ENCODE peak calls at places on chromosomes 5 and 9, in five cellular contexts. One of them, this sample, is unnamed.

GRCh38 chr9:83537331-83538171 is 650 bp downstream of the FRMD3 start:
- DNase-seq in HFFc6: no peak
- DNase-seq in CD4-positive, alpha-beta T cell: no peak
- DNase-seq in endothelial cell: no peak
- DNase-seq in AG10803: peak
- DNase-seq in this sample: no peak

GRCh38 chr5:95689680-95690079 is 6.9 kb upstream of the SPATA9 start:
- DNase-seq in CD4-positive, alpha-beta T cell: no peak
- DNase-seq in HFFc6: no peak
- DNase-seq in AG10803: no peak
- DNase-seq in endothelial cell: no peak
- DNase-seq in this sample: no peak

GRCh38 chr5:103286622-103287021 is 28.1 kb downstream of the MACIR start:
- DNase-seq in CD4-positive, alpha-beta T cell: no peak
- DNase-seq in AG10803: no peak
- DNase-seq in HFFc6: no peak
- DNase-seq in endothelial cell: no peak
- DNase-seq in this sample: no peak

GRCh38 chr5:91438871-91439270 is 55.8 kb upstream of the ARRDC3 start:
- DNase-seq in AG10803: no peak
- DNase-seq in endothelial cell: no peak
- DNase-seq in HFFc6: no peak
- DNase-seq in CD4-positive, alpha-beta T cell: no peak
- DNase-seq in this sample: no peak

GRCh38 chr5:29811914-29812679 is 1381.4 kb upstream of the CDH6 start:
- DNase-seq in HFFc6: no peak
- DNase-seq in endothelial cell: no peak
- DNase-seq in AG10803: no peak
- DNase-seq in CD4-positive, alpha-beta T cell: no peak
- DNase-seq in this sample: no peak

GRCh38 chr5:59040804-59041201 is 457.9 kb downstream of the RAB3C start:
- DNase-seq in AG10803: no peak
- DNase-seq in endothelial cell: no peak
- DNase-seq in CD4-positive, alpha-beta T cell: no peak
- DNase-seq in HFFc6: no peak
- DNase-seq in this sample: peak

GRCh38 chr9:86445636-86446035 is 91.4 kb upstream of the TUT7 start:
- DNase-seq in AG10803: peak
- DNase-seq in endothelial cell: no peak
- DNase-seq in HFFc6: no peak
- DNase-seq in CD4-positive, alpha-beta T cell: no peak
- DNase-seq in this sample: no peak

GRCh38 chr9:129630967-129631672 is 5.2 kb downstream of the NTMT1 start:
- DNase-seq in HFFc6: peak
- DNase-seq in endothelial cell: no peak
- DNase-seq in AG10803: no peak
- DNase-seq in CD4-positive, alpha-beta T cell: no peak
- DNase-seq in this sample: no peak

GRCh38 chr9:107819772-107820171 is 330.2 kb upstream of the KLF4 start:
- DNase-seq in HFFc6: no peak
- DNase-seq in endothelial cell: no peak
- DNase-seq in CD4-positive, alpha-beta T cell: no peak
- DNase-seq in AG10803: no peak
- DNase-seq in this sample: no peak

GRCh38 chr9:27925815-27926214 is 352.5 kb upstream of the C9orf72 start:
- DNase-seq in AG10803: no peak
- DNase-seq in CD4-positive, alpha-beta T cell: no peak
- DNase-seq in HFFc6: no peak
- DNase-seq in endothelial cell: no peak
- DNase-seq in this sample: no peak

GRCh38 chr9:77011973-77012817 is 7.3 kb upstream of the FOXB2 start:
- DNase-seq in HFFc6: no peak
- DNase-seq in AG10803: peak
- DNase-seq in endothelial cell: peak
- DNase-seq in CD4-positive, alpha-beta T cell: peak
- DNase-seq in this sample: peak

GRCh38 chr5:10701567-10702039 is 59.4 kb downstream of the DAP start:
- DNase-seq in CD4-positive, alpha-beta T cell: no peak
- DNase-seq in AG10803: peak
- DNase-seq in HFFc6: peak
- DNase-seq in endothelial cell: peak
- DNase-seq in this sample: peak

GRCh38 chr5:154285661-154286408 is 95.3 kb downstream of the GALNT10 start:
- DNase-seq in AG10803: peak
- DNase-seq in CD4-positive, alpha-beta T cell: no peak
- DNase-seq in endothelial cell: no peak
- DNase-seq in HFFc6: peak
- DNase-seq in this sample: no peak

GRCh38 chr5:78808818-78809217 is 160.2 kb upstream of the LHFPL2 start:
- DNase-seq in endothelial cell: no peak
- DNase-seq in HFFc6: no peak
- DNase-seq in CD4-positive, alpha-beta T cell: no peak
- DNase-seq in AG10803: no peak
- DNase-seq in this sample: no peak

GRCh38 chr5:78805474-78806124 is 157.0 kb upstream of the LHFPL2 start:
- DNase-seq in AG10803: no peak
- DNase-seq in CD4-positive, alpha-beta T cell: no peak
- DNase-seq in HFFc6: no peak
- DNase-seq in endothelial cell: no peak
- DNase-seq in this sample: no peak

GRCh38 chr5:78808380-78808779 is 159.8 kb upstream of the LHFPL2 start:
- DNase-seq in endothelial cell: no peak
- DNase-seq in CD4-positive, alpha-beta T cell: no peak
- DNase-seq in HFFc6: no peak
- DNase-seq in AG10803: peak
- DNase-seq in this sample: no peak

GRCh38 chr5:78804995-78805394 is 156.4 kb upstream of the LHFPL2 start:
- DNase-seq in endothelial cell: no peak
- DNase-seq in AG10803: no peak
- DNase-seq in CD4-positive, alpha-beta T cell: no peak
- DNase-seq in HFFc6: no peak
- DNase-seq in this sample: no peak

DNA sequence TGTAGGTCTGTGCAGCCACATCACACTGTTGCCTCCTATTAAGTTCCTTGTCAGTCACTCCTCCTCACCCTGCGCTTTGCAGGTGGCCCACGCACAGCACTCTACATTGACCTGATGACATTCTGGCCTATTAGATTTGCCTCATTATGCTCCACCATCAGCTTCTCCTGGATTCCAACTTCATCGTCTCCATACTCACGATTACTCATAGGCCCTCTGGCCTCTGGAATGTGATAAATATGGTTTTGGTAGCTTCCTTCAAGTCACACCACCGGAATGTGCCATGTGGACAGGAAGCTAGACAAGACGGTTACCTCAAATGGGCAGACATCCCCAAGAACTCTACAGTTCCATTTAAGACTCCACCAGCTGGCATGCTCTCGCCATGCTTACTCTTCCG is 158.0 kb upstream of the LHFPL2 start:
- DNase-seq in CD4-positive, alpha-beta T cell: no peak
- DNase-seq in HFFc6: peak
- DNase-seq in AG10803: peak
- DNase-seq in endothelial cell: no peak
- DNase-seq in this sample: no peak
- TF ChIP-seq CTCF in CD4-positive, alpha-beta T cell: no peak
- TF ChIP-seq CTCF in HFFc6: no peak
- TF ChIP-seq CTCF in AG10803: no peak
- TF ChIP-seq CTCF in endothelial cell: no peak
- TF ChIP-seq CTCF in this sample: no peak

GRCh38 chr9:99012957-99013512 is 69.3 kb downstream of the COL15A1 start:
- DNase-seq in AG10803: no peak
- DNase-seq in HFFc6: peak
- DNase-seq in endothelial cell: no peak
- DNase-seq in CD4-positive, alpha-beta T cell: no peak
- DNase-seq in this sample: no peak
- TF ChIP-seq CTCF in AG10803: no peak
- TF ChIP-seq CTCF in HFFc6: peak
- TF ChIP-seq CTCF in endothelial cell: no peak
- TF ChIP-seq CTCF in CD4-positive, alpha-beta T cell: no peak
- TF ChIP-seq CTCF in this sample: no peak

GRCh38 chr9:20642045-20642444 is 19.7 kb upstream of the MLLT3 start:
- DNase-seq in endothelial cell: no peak
- DNase-seq in CD4-positive, alpha-beta T cell: no peak
- DNase-seq in AG10803: no peak
- DNase-seq in HFFc6: no peak
- DNase-seq in this sample: no peak

GRCh38 chr9:20650313-20650712 is 28.0 kb upstream of the MLLT3 start:
- DNase-seq in CD4-positive, alpha-beta T cell: no peak
- DNase-seq in endothelial cell: no peak
- DNase-seq in AG10803: no peak
- DNase-seq in HFFc6: no peak
- DNase-seq in this sample: no peak

GRCh38 chr9:20649381-20649780 is 27.1 kb upstream of the MLLT3 start:
- DNase-seq in AG10803: no peak
- DNase-seq in CD4-positive, alpha-beta T cell: no peak
- DNase-seq in endothelial cell: no peak
- DNase-seq in HFFc6: no peak
- DNase-seq in this sample: no peak

GRCh38 chr9:20650750-20651299 is 28.5 kb upstream of the MLLT3 start:
- DNase-seq in endothelial cell: no peak
- DNase-seq in CD4-positive, alpha-beta T cell: no peak
- DNase-seq in AG10803: no peak
- DNase-seq in HFFc6: no peak
- DNase-seq in this sample: no peak

DNA sequence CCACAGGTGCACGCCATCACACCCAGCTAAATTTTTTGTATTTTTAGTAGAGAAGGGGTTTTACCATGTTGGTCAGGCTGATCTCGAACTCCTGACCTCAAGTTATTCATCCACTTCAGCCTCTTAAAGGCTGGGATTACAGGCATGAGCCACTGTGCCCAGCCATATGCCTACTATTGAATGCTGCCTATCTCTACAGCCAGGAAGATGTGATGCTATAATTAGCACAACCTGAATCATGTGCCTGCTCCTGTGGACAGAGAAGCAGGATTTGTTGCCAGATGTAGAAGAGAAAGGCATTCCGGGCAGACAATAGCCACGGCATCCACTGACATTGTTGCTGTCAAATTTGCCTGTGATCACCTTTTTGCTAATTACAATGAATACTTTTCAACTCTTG is 24.4 kb upstream of the MLLT3 start:
- DNase-seq in HFFc6: no peak
- DNase-seq in AG10803: no peak
- DNase-seq in CD4-positive, alpha-beta T cell: no peak
- DNase-seq in endothelial cell: no peak
- DNase-seq in this sample: no peak
- TF ChIP-seq CTCF in HFFc6: no peak
- TF ChIP-seq CTCF in AG10803: no peak
- TF ChIP-seq CTCF in CD4-positive, alpha-beta T cell: no peak
- TF ChIP-seq CTCF in endothelial cell: no peak
- TF ChIP-seq CTCF in this sample: no peak

DNA sequence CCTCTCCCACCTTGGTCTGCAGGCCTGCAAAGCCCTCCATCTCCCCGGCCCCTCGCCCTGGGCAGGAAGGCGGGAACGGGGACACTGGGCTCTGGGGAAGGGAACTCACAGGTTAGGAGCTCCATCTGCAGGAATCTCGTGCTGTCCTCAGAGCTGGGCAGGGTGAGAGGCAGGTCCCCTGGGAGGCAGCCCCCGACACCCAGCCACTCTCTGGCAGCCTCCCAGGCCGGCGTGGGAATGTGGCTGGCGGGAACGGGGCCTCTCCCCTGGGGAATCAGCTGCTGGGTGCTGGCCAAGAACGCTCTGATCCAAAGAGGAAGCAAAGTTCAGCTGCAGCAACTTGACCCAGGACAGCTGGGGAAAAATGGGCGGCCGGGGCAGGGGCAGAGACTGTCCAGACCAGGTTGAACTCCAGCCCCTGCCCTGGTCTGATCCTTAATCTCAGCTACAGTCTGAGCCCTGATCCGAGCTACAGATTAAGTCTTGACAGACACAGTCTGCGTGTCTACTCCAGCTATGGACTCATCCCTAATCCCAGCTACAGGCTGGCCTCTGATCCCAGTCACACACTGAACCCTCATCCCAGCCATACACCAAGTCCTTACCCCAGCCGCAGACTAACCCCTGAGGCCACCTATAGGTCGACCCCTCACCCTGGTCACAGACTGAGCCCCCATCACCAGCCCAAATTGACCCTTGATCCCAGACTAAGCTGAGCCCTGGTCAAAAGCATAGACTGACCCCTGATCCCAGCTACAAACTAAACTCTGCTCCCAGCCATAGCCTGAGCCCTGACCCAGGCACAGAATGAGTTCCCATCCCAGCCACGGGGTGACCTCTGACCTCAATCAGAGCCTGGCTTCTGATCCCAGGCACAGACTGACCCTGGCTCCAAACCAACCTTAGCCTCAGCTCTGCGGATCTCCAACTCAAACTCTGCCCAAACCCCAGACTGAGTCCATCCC is 37.3 kb upstream of the EGFL7 start:
- DNase-seq in HFFc6: peak
- DNase-seq in AG10803: peak
- DNase-seq in CD4-positive, alpha-beta T cell: no peak
- DNase-seq in endothelial cell: no peak
- DNase-seq in this sample: peak
- TF ChIP-seq CTCF in HFFc6: peak
- TF ChIP-seq CTCF in AG10803: peak
- TF ChIP-seq CTCF in CD4-positive, alpha-beta T cell: no peak
- TF ChIP-seq CTCF in endothelial cell: no peak
- TF ChIP-seq CTCF in this sample: peak

DNA sequence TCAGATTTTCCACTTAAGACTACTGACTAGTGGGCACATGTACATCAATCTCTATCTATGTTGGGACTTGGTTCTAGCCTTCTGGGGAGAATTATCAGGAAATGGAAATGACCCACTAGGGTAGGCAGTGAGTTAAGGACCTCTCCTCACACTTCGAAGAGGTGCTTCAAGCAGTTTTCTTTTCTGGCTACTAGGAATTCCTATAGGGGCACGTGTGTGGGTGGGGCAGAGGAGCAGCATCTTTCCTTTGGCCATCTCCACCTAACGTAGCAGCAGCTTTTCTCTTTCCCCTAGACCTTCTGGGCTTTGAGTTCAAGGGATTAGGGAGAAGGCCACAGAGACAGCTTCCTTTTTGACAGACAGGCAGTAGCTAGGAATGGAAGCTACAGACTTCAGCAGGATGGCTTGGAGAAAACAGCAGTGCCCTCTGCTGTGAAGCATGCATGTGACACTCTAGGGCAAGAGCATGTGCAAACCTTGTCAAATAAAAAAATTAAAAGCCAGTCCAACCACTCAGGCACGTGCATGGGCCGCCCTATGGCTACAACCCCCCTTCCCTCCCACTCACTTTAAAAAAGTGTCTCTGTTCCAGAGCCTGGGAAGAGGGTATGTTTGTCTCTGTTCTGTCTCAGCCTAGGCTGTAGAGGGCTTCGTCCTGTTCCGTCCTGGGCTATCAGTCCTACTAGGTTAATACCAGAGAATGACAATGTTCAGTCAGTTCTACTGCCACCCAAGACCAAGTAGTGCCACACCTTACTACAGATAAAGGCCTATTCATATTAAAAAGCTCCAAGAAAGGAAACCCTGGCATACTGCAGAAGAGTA is 8.7 kb upstream of the GFRA3 start:
- DNase-seq in CD4-positive, alpha-beta T cell: no peak
- DNase-seq in endothelial cell: peak
- DNase-seq in AG10803: peak
- DNase-seq in HFFc6: peak
- DNase-seq in this sample: no peak
- TF ChIP-seq CTCF in CD4-positive, alpha-beta T cell: no peak
- TF ChIP-seq CTCF in endothelial cell: no peak
- TF ChIP-seq CTCF in AG10803: peak
- TF ChIP-seq CTCF in HFFc6: peak
- TF ChIP-seq CTCF in this sample: peak